ENCODE peak calls at places on chromosomes 4 and X, in six cellular contexts. G is ovary, V is heart right ventricle, N is transverse colon, C is hepatocyte, Z is tibial artery. U is an unnamed sample. For H3K36me3, the result is how much of the 10 kb centered on the place peaks cover.

GRCh38 chr4:73764513-73764912 is 24.1 kb downstream of the CXCL8 start:
- DNase-seq in C (no peak), V (no peak), Z (no peak), N (no peak), G (no peak), U (no peak)

GRCh38 chr4:83572848-83573247 is 36.9 kb downstream of the GPAT3 start:
- DNase-seq in C (no peak), N (no peak), Z (no peak), G (no peak), V (no peak), U (no peak)

GRCh38 chr4:174689618-174690017 is 139.4 kb downstream of the GLRA3 start:
- DNase-seq in N (no peak), C (no peak), V (no peak), Z (no peak), G (no peak), U (no peak)

GRCh38 chr4:110211770-110212061 is 13.3 kb upstream of the ELOVL6 start:
- DNase-seq in V (no peak), C (no peak), G (no peak), N (no peak), Z (no peak), U (no peak)

GRCh38 chr4:176270669-176271068 is 1.6 kb upstream of the ASB5 start:
- DNase-seq in V (no peak), G (no peak), N (no peak), Z (no peak), C (peak), U (peak)

GRCh38 chrX:153598541-153599191 is at the start of gene CCNQ:
- DNase-seq in Z (no peak), N (peak), V (no peak), C (peak), G (no peak), U (peak)

GRCh38 chrX:28787206-28787605 is 200.0 kb downstream of the IL1RAPL1 start:
- DNase-seq in G (no peak), Z (no peak), N (no peak), V (no peak), C (peak), U (no peak)

GRCh38 chr4:177051473-177052060 is 258.1 kb upstream of the NEIL3 start:
- DNase-seq in V (no peak), N (peak), Z (no peak), C (peak), G (no peak), U (peak)

GRCh38 chr4:24550773-24551172 is 33.6 kb downstream of the DHX15 start:
- DNase-seq in Z (no peak), C (no peak), V (no peak), N (no peak), G (no peak), U (no peak)

GRCh38 chrX:97616883-97617510 is 733.3 kb downstream of the RPA4 start:
- DNase-seq in C (peak), Z (no peak), G (no peak), N (no peak), V (no peak), U (peak)

GRCh38 chrX:8773117-8773516 is 28.1 kb downstream of the FAM9A start:
- DNase-seq in G (no peak), Z (no peak), N (no peak), C (no peak), V (no peak), U (no peak)

GRCh38 chrX:31993635-31994034 is 921.8 kb upstream of the FTHL17 start:
- DNase-seq in N (no peak), Z (no peak), C (no peak), V (no peak), G (no peak), U (no peak)

GRCh38 chr4:139745111-139745639 is 79.6 kb downstream of the MGST2 start:
- DNase-seq in N (no peak), Z (no peak), C (no peak), V (no peak), G (no peak), U (no peak)
- H3K27ac ChIP-seq in N (no peak), Z (no peak), C (no peak), V (no peak), G (no peak), U (no peak)

DNA sequence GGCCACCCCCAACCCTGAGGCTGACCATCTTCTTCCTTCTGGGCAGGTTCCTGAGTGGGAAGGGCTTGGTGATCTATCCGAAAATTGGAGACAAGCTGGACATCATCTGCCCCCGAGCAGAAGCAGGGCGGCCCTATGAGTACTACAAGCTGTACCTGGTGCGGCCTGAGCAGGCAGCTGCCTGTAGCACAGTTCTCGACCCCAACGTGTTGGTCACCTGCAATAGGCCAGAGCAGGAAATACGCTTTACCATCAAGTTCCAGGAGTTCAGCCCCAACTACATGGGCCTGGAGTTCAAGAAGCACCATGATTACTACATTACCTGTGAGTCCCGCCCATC is 9.7 kb downstream of the EFNB1 start:
- DNase-seq in V (no peak), G (peak), Z (peak), C (no peak), N (no peak), U (no peak)
- H3K36me3 ChIP-seq in V (under half), G (under half), Z (under half), C (under half), N (under half), U (half or more)

DNA sequence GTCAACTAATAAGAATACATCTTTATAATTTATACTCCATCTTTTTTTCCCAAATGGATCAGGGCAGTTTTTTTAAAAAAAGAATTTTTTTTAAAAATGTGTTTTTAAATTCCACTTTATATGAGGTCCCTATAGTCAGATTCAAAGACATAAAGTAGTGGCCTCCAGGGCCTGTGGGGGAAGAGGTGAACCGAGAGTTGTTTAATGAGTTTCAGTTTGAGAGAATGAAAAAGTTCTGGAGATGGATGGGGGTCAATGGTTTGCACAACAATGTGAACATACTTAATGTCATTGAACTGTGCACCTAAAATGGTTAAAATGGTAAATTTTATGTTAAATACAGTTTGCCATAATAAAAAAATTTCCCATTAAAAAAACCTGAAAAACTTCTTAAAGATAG is 53.8 kb downstream of the ZNF827 start:
- DNase-seq in V (no peak), C (no peak), Z (no peak), N (no peak), G (no peak), U (no peak)
- H3K27ac ChIP-seq in V (no peak), C (no peak), Z (no peak), N (no peak), G (no peak), U (no peak)

GRCh38 chrX:350534-351321 is 32.1 kb upstream of the GTPBP6 start:
- DNase-seq in C (no peak), N (no peak), V (no peak), Z (no peak), G (no peak), U (no peak)

GRCh38 chrX:348461-349117 is 30.0 kb upstream of the GTPBP6 start:
- DNase-seq in G (no peak), C (no peak), Z (no peak), N (no peak), V (no peak), U (no peak)

GRCh38 chrX:350148-350533 is 31.5 kb upstream of the GTPBP6 start:
- DNase-seq in Z (no peak), C (no peak), G (no peak), V (no peak), N (no peak), U (no peak)

GRCh38 chrX:349702-350101 is 31.1 kb upstream of the GTPBP6 start:
- DNase-seq in G (no peak), Z (no peak), V (no peak), N (no peak), C (no peak), U (no peak)

GRCh38 chrX:349196-349595 is 30.6 kb upstream of the GTPBP6 start:
- DNase-seq in Z (no peak), V (no peak), C (no peak), N (no peak), G (no peak), U (no peak)
- H3K36me3 ChIP-seq in Z (under half), V (under half), C (under half), N (under half), G (under half), U (under half)